ENCODE peak calls at places on chromosomes 1 and 21, in ten cellular contexts. S is neural progenitor cell, U is ascending aorta, I is PC-9, E is astrocyte of the spinal cord, V is stomach, H is tibial artery, N is breast epithelium, Q is keratinocyte, L is transverse colon. C is an unnamed sample.

GRCh38 chr1:114345930-114346479 is 165.0 kb downstream of the TRIM33 start:
- DNase-seq in S (peak), U (no peak), I (no peak), E (peak), V (no peak), H (peak), N (no peak), Q (no peak), L (no peak), C (peak)

GRCh38 chr1:206503591-206504362 is 3.6 kb upstream of the RASSF5 start:
- DNase-seq in S (no peak), U (peak), I (peak), E (peak), V (no peak), H (peak), N (no peak), Q (peak), L (peak), C (peak)

GRCh38 chr1:40915581-40915980 is 53.4 kb upstream of the CITED4 start:
- DNase-seq in S (no peak), U (no peak), I (no peak), E (no peak), V (peak), H (no peak), N (peak), Q (no peak), L (no peak), C (no peak)

GRCh38 chr1:27299385-27300252 is 22.3 kb upstream of the TMEM222 start:
- DNase-seq in S (peak), U (peak), I (peak), E (peak), V (peak), H (peak), N (peak), Q (peak), L (peak), C (no peak)

GRCh38 chr1:220966874-220967631 is 87.8 kb downstream of the HLX start:
- DNase-seq in S (no peak), U (no peak), I (no peak), E (no peak), V (no peak), H (no peak), N (no peak), Q (no peak), L (no peak), C (no peak)

GRCh38 chr1:168972887-168973286 is 133.6 kb upstream of the ATP1B1 start:
- DNase-seq in S (no peak), U (no peak), I (no peak), E (no peak), V (peak), H (no peak), N (peak), Q (no peak), L (no peak), C (no peak)

GRCh38 chr1:56863316-56863992 is 8.9 kb downstream of the C8A start:
- DNase-seq in S (no peak), U (no peak), I (no peak), E (no peak), V (no peak), H (no peak), N (no peak), Q (no peak), L (no peak), C (no peak)

GRCh38 chr1:203544485-203544884 is 50.5 kb downstream of the OPTC start:
- DNase-seq in S (no peak), U (no peak), I (no peak), E (no peak), V (no peak), H (no peak), N (no peak), Q (no peak), L (no peak), C (no peak)

GRCh38 chr1:95039360-95040031 is 33.3 kb downstream of the ALG14 start:
- DNase-seq in S (no peak), U (no peak), I (peak), E (no peak), V (no peak), H (no peak), N (no peak), Q (no peak), L (no peak), C (peak)

GRCh38 chr1:43706598-43707190 is 642 bp upstream of the ST3GAL3 start:
- DNase-seq in S (peak), U (no peak), I (peak), E (peak), V (no peak), H (no peak), N (no peak), Q (no peak), L (peak), C (peak)

GRCh38 chr21:21737186-21737585 is 739.0 kb downstream of the NCAM2 start:
- DNase-seq in S (no peak), U (no peak), I (no peak), E (no peak), V (no peak), H (no peak), N (no peak), Q (no peak), L (no peak), C (no peak)

GRCh38 chr21:27134513-27134912 is 167.6 kb upstream of the ADAMTS5 start:
- DNase-seq in S (no peak), U (no peak), I (no peak), E (peak), V (no peak), H (no peak), N (no peak), Q (no peak), L (no peak), C (no peak)

GRCh38 chr1:41371630-41372599 is 10.7 kb downstream of the FOXO6 start:
- DNase-seq in S (peak), U (no peak), I (peak), E (no peak), V (no peak), H (no peak), N (no peak), Q (no peak), L (no peak), C (peak)

GRCh38 chr1:14742181-14742980 is 143.9 kb downstream of the KAZN start:
- DNase-seq in S (no peak), U (no peak), I (peak), E (peak), V (no peak), H (no peak), N (no peak), Q (peak), L (no peak), C (peak)

GRCh38 chr1:182329471-182329870 is 62.1 kb downstream of the GLUL start:
- DNase-seq in S (no peak), U (no peak), I (no peak), E (no peak), V (no peak), H (no peak), N (no peak), Q (no peak), L (no peak), C (no peak)

GRCh38 chr1:52955129-52955970 is 28.3 kb downstream of the SCP2 start:
- DNase-seq in S (no peak), U (no peak), I (no peak), E (peak), V (no peak), H (no peak), N (no peak), Q (no peak), L (no peak), C (peak)

GRCh38 chr21:43737158-43737950 is 18.4 kb downstream of the PDXK start:
- DNase-seq in S (no peak), U (no peak), I (no peak), E (no peak), V (no peak), H (no peak), N (no peak), Q (no peak), L (no peak), C (no peak)

GRCh38 chr1:44049839-44050238 is 18.6 kb upstream of the SLC6A9 start:
- DNase-seq in S (no peak), U (no peak), I (peak), E (peak), V (no peak), H (no peak), N (no peak), Q (no peak), L (no peak), C (no peak)

GRCh38 chr21:41367598-41368360 is 6.0 kb downstream of the MX2 start:
- DNase-seq in S (no peak), U (peak), I (no peak), E (no peak), V (no peak), H (no peak), N (no peak), Q (no peak), L (no peak), C (no peak)

GRCh38 chr1:23249785-23250184 is 32.5 kb upstream of the HTR1D start:
- DNase-seq in S (no peak), U (no peak), I (no peak), E (peak), V (no peak), H (no peak), N (no peak), Q (no peak), L (no peak), C (no peak)

GRCh38 chr1:6447818-6448748 is 17.9 kb downstream of the TNFRSF25 start:
- DNase-seq in S (peak), U (no peak), I (no peak), E (no peak), V (no peak), H (no peak), N (no peak), Q (no peak), L (peak), C (peak)

GRCh38 chr1:24267003-24267402 is 52.2 kb upstream of the GRHL3 start:
- DNase-seq in S (no peak), U (no peak), I (no peak), E (no peak), V (no peak), H (no peak), N (no peak), Q (no peak), L (no peak), C (no peak)

GRCh38 chr1:198934901-198935301 is 296.1 kb downstream of the PTPRC start:
- DNase-seq in S (no peak), U (no peak), I (peak), E (no peak), V (no peak), H (no peak), N (no peak), Q (no peak), L (no peak), C (peak)

GRCh38 chr1:62245201-62245600 is 50.6 kb downstream of the L1TD1 start:
- DNase-seq in S (no peak), U (no peak), I (no peak), E (no peak), V (no peak), H (no peak), N (no peak), Q (no peak), L (no peak), C (no peak)

GRCh38 chr21:18142639-18143038 is 102.0 kb upstream of the CHODL start:
- DNase-seq in S (no peak), U (no peak), I (no peak), E (no peak), V (no peak), H (no peak), N (no peak), Q (no peak), L (no peak), C (no peak)

GRCh38 chr1:75559141-75559540 is 51.8 kb downstream of the SLC44A5 start:
- DNase-seq in S (no peak), U (no peak), I (no peak), E (no peak), V (no peak), H (no peak), N (no peak), Q (no peak), L (no peak), C (no peak)

GRCh38 chr21:44054710-44055109 is 42.6 kb downstream of the TRAPPC10 start:
- DNase-seq in S (no peak), U (no peak), I (no peak), E (peak), V (no peak), H (peak), N (no peak), Q (no peak), L (no peak), C (no peak)

DNA sequence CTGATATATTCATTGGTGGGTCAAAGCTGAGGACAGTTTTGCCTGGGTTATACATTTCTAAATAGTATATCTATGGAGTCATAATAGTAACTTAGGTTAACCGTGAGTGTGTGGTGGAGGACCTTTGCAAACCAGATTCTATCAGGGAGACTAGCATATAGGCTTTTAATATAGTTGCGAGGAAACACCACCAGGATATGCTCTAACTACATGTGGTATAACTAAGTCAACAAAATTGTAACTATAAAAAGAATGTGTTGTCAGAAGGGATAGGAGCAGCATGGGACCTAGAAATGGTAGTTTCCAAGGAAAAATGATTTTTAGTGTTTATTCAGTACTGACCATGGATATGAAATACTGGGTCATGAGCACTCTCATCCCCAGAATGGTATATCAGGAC is 338.1 kb downstream of the TGFB2 start:
- DNase-seq in S (no peak), U (no peak), I (no peak), E (peak), V (no peak), H (no peak), N (no peak), Q (no peak), L (no peak), C (no peak)
- TF ChIP-seq CTCF in S (no peak), U (no peak), I (no peak), E (peak), V (no peak), H (no peak), N (no peak), Q (no peak), L (no peak), C (no peak)

GRCh38 chr21:32727478-32727727 is 410 bp downstream of the SYNJ1 start:
- DNase-seq in S (no peak), U (no peak), I (no peak), E (no peak), V (peak), H (no peak), N (no peak), Q (no peak), L (no peak), C (peak)
- TF ChIP-seq CTCF in S (no peak), U (no peak), I (no peak), E (no peak), V (no peak), H (no peak), N (no peak), Q (no peak), L (no peak), C (no peak)

GRCh38 chr1:16231331-16232315 is 5.4 kb downstream of the CPLANE2 start:
- DNase-seq in S (no peak), U (no peak), I (no peak), E (no peak), V (no peak), H (no peak), N (no peak), Q (no peak), L (no peak), C (no peak)
- TF ChIP-seq CTCF in S (no peak), U (no peak), I (no peak), E (no peak), V (no peak), H (no peak), N (no peak), Q (no peak), L (no peak), C (no peak)

GRCh38 chr1:36705629-36706028 is 222.9 kb upstream of the CSF3R start:
- DNase-seq in S (no peak), U (no peak), I (no peak), E (no peak), V (no peak), H (no peak), N (no peak), Q (no peak), L (no peak), C (no peak)

GRCh38 chr1:36706416-36706815 is 223.7 kb upstream of the CSF3R start:
- DNase-seq in S (no peak), U (no peak), I (no peak), E (no peak), V (no peak), H (peak), N (no peak), Q (no peak), L (no peak), C (no peak)

GRCh38 chr1:36710008-36710407 is 227.3 kb upstream of the CSF3R start:
- DNase-seq in S (peak), U (no peak), I (no peak), E (no peak), V (no peak), H (no peak), N (no peak), Q (no peak), L (no peak), C (no peak)

GRCh38 chr1:36708587-36708986 is 225.9 kb upstream of the CSF3R start:
- DNase-seq in S (no peak), U (no peak), I (no peak), E (no peak), V (no peak), H (no peak), N (no peak), Q (no peak), L (no peak), C (no peak)

DNA sequence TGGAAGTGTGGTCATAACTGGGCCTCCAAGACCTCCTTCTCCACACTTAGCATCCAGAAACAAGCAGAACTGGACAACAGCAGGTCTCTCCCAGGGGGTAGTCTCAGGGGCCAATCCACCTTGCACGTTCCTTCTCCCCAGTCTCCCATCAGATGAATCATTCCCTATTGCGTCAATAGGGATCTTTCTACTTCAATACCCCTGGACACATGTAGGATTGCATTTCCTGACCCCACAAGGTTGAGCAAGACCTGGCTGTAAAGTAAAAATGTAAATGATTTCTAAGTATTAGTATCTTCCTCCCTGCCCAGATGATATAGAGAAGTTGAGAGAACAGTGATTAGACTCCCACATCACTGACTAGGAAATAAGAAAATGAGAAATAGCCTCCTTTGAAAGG is 224.5 kb upstream of the CSF3R start:
- DNase-seq in S (no peak), U (no peak), I (no peak), E (no peak), V (no peak), H (no peak), N (no peak), Q (no peak), L (no peak), C (no peak)
- TF ChIP-seq CTCF in S (no peak), U (no peak), I (no peak), E (no peak), V (no peak), H (no peak), N (no peak), Q (no peak), L (no peak), C (no peak)

DNA sequence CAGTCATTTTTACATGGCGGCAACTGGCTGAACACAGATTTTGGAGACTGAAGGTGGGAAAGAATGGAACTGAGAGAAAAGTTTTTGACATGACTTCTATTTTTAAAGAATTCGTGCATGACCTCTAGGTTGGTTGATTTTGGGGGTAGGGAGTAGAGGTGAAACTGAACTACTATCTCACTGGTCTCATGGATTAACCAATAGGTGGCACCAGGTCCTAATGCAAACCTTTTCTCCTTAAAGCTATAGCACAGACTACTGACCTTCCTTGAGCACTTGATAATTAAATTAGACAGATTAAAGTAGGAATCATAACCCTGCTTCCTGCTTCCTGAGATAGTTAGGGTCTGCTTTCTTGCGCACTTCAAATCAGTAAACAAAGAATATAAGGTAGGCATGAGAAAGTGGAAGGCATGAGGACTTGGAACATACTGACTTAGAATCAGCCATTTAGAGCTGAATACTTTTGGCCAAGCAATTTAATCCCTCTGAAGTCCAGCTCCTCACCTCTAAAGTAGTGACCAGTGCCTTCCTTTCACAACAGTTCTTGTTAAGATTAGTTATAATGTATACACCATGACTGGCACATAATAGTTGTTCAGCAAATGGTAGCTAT is 206.0 kb downstream of the CENPF start:
- DNase-seq in S (peak), U (no peak), I (no peak), E (peak), V (no peak), H (no peak), N (no peak), Q (no peak), L (no peak), C (peak)
- TF ChIP-seq CTCF in S (peak), U (no peak), I (peak), E (peak), V (no peak), H (no peak), N (no peak), Q (peak), L (no peak), C (peak)

GRCh38 chr1:225437710-225438437 is 10.0 kb upstream of the LBR start:
- DNase-seq in S (peak), U (no peak), I (no peak), E (peak), V (no peak), H (no peak), N (no peak), Q (no peak), L (peak), C (peak)
- TF ChIP-seq CTCF in S (peak), U (no peak), I (peak), E (peak), V (no peak), H (no peak), N (no peak), Q (peak), L (peak), C (no peak)

GRCh38 chr1:248696261-248696660 is 6.3 kb downstream of the OR14I1 start:
- DNase-seq in S (no peak), U (no peak), I (peak), E (no peak), V (peak), H (no peak), N (no peak), Q (no peak), L (peak), C (peak)
- TF ChIP-seq CTCF in S (no peak), U (no peak), I (no peak), E (no peak), V (no peak), H (no peak), N (no peak), Q (no peak), L (peak), C (no peak)